ENCODE peak calls at places on chromosomes 2 and 18, in six cellular contexts. One of them, this sample, is unnamed.

GRCh38 chr2:71154798-71155197 is 24.4 kb downstream of the MPHOSPH10 start:
- DNase-seq in WERI-Rb-1: peak; percentile 81
- DNase-seq in uterus: no peak
- DNase-seq in RWPE2: no peak
- DNase-seq in stomach: no peak
- DNase-seq in SJSA1: no peak
- DNase-seq in this sample: no peak

GRCh38 chr2:127448526-127448925 is 30.3 kb downstream of the PROC start:
- DNase-seq in WERI-Rb-1: no peak
- DNase-seq in uterus: no peak
- DNase-seq in RWPE2: no peak
- DNase-seq in stomach: no peak
- DNase-seq in SJSA1: no peak
- DNase-seq in this sample: no peak

GRCh38 chr2:21034156-21034971 is 9.5 kb downstream of the APOB start:
- DNase-seq in WERI-Rb-1: no peak
- DNase-seq in uterus: no peak
- DNase-seq in RWPE2: no peak
- DNase-seq in stomach: no peak
- DNase-seq in SJSA1: no peak
- DNase-seq in this sample: no peak

GRCh38 chr2:20183373-20183772 is 41.6 kb downstream of the SDC1 start:
- DNase-seq in WERI-Rb-1: no peak
- DNase-seq in uterus: no peak
- DNase-seq in RWPE2: no peak
- DNase-seq in stomach: no peak
- DNase-seq in SJSA1: no peak
- DNase-seq in this sample: no peak

GRCh38 chr18:30139631-30140287 is 902.8 kb downstream of the DSC3 start:
- DNase-seq in WERI-Rb-1: no peak
- DNase-seq in uterus: no peak
- DNase-seq in RWPE2: no peak
- DNase-seq in stomach: no peak
- DNase-seq in SJSA1: no peak
- DNase-seq in this sample: no peak

GRCh38 chr2:30847841-30848240 is 40.6 kb upstream of the CAPN13 start:
- DNase-seq in WERI-Rb-1: no peak
- DNase-seq in uterus: no peak
- DNase-seq in RWPE2: no peak
- DNase-seq in stomach: no peak
- DNase-seq in SJSA1: no peak
- DNase-seq in this sample: no peak

GRCh38 chr2:59025157-59025757 is 784.1 kb upstream of the FANCL start:
- DNase-seq in WERI-Rb-1: peak; percentile 65
- DNase-seq in uterus: no peak
- DNase-seq in RWPE2: no peak
- DNase-seq in stomach: peak; percentile 27
- DNase-seq in SJSA1: peak; percentile 43
- DNase-seq in this sample: peak; percentile 13

GRCh38 chr2:119407430-119408220 is 24.0 kb upstream of the TMEM37 start:
- DNase-seq in WERI-Rb-1: peak; percentile 56
- DNase-seq in uterus: no peak
- DNase-seq in RWPE2: no peak
- DNase-seq in stomach: peak; percentile 58
- DNase-seq in SJSA1: no peak
- DNase-seq in this sample: no peak

GRCh38 chr2:54575379-54575888 is 119.3 kb downstream of the SPTBN1 start:
- DNase-seq in WERI-Rb-1: no peak
- DNase-seq in uterus: no peak
- DNase-seq in RWPE2: peak; percentile 76
- DNase-seq in stomach: no peak
- DNase-seq in SJSA1: no peak
- DNase-seq in this sample: no peak

GRCh38 chr2:189261431-189261841 is 81.9 kb upstream of the COL5A2 start:
- DNase-seq in WERI-Rb-1: no peak
- DNase-seq in uterus: no peak
- DNase-seq in RWPE2: no peak
- DNase-seq in stomach: no peak
- DNase-seq in SJSA1: no peak
- DNase-seq in this sample: no peak

GRCh38 chr2:42047488-42048317 is at the start of gene PKDCC:
- DNase-seq in WERI-Rb-1: peak; percentile 75
- DNase-seq in uterus: peak; percentile 89
- DNase-seq in RWPE2: no peak
- DNase-seq in stomach: peak; percentile 77
- DNase-seq in SJSA1: peak; percentile 84
- DNase-seq in this sample: no peak

GRCh38 chr2:95728878-95729511 is 137.2 kb downstream of the TRIM43 start:
- DNase-seq in WERI-Rb-1: peak; percentile 81
- DNase-seq in uterus: peak; percentile 64
- DNase-seq in RWPE2: no peak
- DNase-seq in stomach: peak; percentile 75
- DNase-seq in SJSA1: peak; percentile 66
- DNase-seq in this sample: no peak

GRCh38 chr2:47016172-47016913 is 100.7 kb upstream of the MCFD2 start:
- DNase-seq in WERI-Rb-1: peak; percentile 91
- DNase-seq in uterus: no peak
- DNase-seq in RWPE2: no peak
- DNase-seq in stomach: no peak
- DNase-seq in SJSA1: no peak
- DNase-seq in this sample: no peak

GRCh38 chr2:183665976-183666375 is 541.7 kb downstream of the NUP35 start:
- DNase-seq in WERI-Rb-1: no peak
- DNase-seq in uterus: no peak
- DNase-seq in RWPE2: no peak
- DNase-seq in stomach: no peak
- DNase-seq in SJSA1: no peak
- DNase-seq in this sample: no peak

GRCh38 chr2:26724004-26724750 is 31.7 kb downstream of the KCNK3 start:
- DNase-seq in WERI-Rb-1: no peak
- DNase-seq in uterus: peak; percentile 51
- DNase-seq in RWPE2: no peak
- DNase-seq in stomach: peak; percentile 32
- DNase-seq in SJSA1: no peak
- DNase-seq in this sample: no peak

GRCh38 chr2:144382848-144383247 is 137.1 kb downstream of the ZEB2 start:
- DNase-seq in WERI-Rb-1: no peak
- DNase-seq in uterus: no peak
- DNase-seq in RWPE2: no peak
- DNase-seq in stomach: no peak
- DNase-seq in SJSA1: no peak
- DNase-seq in this sample: peak; percentile 47

GRCh38 chr2:141554810-141555209 is 576.0 kb downstream of the LRP1B start:
- DNase-seq in WERI-Rb-1: peak; percentile 34
- DNase-seq in uterus: no peak
- DNase-seq in RWPE2: no peak
- DNase-seq in stomach: no peak
- DNase-seq in SJSA1: no peak
- DNase-seq in this sample: no peak

GRCh38 chr18:24601624-24602023 is 141.2 kb downstream of the HRH4 start:
- DNase-seq in WERI-Rb-1: no peak
- DNase-seq in uterus: no peak
- DNase-seq in RWPE2: no peak
- DNase-seq in stomach: no peak
- DNase-seq in SJSA1: no peak
- DNase-seq in this sample: no peak

GRCh38 chr2:159262904-159263303 is 23.6 kb downstream of the WDSUB1 start:
- DNase-seq in WERI-Rb-1: no peak
- DNase-seq in uterus: no peak
- DNase-seq in RWPE2: no peak
- DNase-seq in stomach: no peak
- DNase-seq in SJSA1: no peak
- DNase-seq in this sample: no peak

GRCh38 chr2:201200345-201200744 is 17.4 kb downstream of the CASP10 start:
- DNase-seq in WERI-Rb-1: no peak
- DNase-seq in uterus: no peak
- DNase-seq in RWPE2: no peak
- DNase-seq in stomach: no peak
- DNase-seq in SJSA1: no peak
- DNase-seq in this sample: no peak

GRCh38 chr2:102621630-102622029 is 2.3 kb downstream of the SLC9A2 start:
- DNase-seq in WERI-Rb-1: no peak
- DNase-seq in uterus: no peak
- DNase-seq in RWPE2: no peak
- DNase-seq in stomach: no peak
- DNase-seq in SJSA1: no peak
- DNase-seq in this sample: no peak

GRCh38 chr18:25164211-25164836 is 187.6 kb downstream of the ZNF521 start:
- DNase-seq in WERI-Rb-1: no peak
- DNase-seq in uterus: no peak
- DNase-seq in RWPE2: no peak
- DNase-seq in stomach: no peak
- DNase-seq in SJSA1: no peak
- DNase-seq in this sample: no peak

GRCh38 chr2:118077636-118078247 is 10.5 kb upstream of the INSIG2 start:
- DNase-seq in WERI-Rb-1: no peak
- DNase-seq in uterus: no peak
- DNase-seq in RWPE2: no peak
- DNase-seq in stomach: no peak
- DNase-seq in SJSA1: no peak
- DNase-seq in this sample: no peak

GRCh38 chr2:215713393-215713792 is 277.5 kb upstream of the FN1 start:
- DNase-seq in WERI-Rb-1: no peak
- DNase-seq in uterus: no peak
- DNase-seq in RWPE2: no peak
- DNase-seq in stomach: no peak
- DNase-seq in SJSA1: no peak
- DNase-seq in this sample: no peak

GRCh38 chr2:136118819-136119716 is 1.1 kb upstream of the CXCR4 start:
- DNase-seq in WERI-Rb-1: peak; percentile 66
- DNase-seq in uterus: no peak
- DNase-seq in RWPE2: no peak
- DNase-seq in stomach: peak; percentile 64
- DNase-seq in SJSA1: no peak
- DNase-seq in this sample: peak; percentile 91

GRCh38 chr2:145755019-145755837 is 1235.3 kb upstream of the ZEB2 start:
- DNase-seq in WERI-Rb-1: no peak
- DNase-seq in uterus: no peak
- DNase-seq in RWPE2: no peak
- DNase-seq in stomach: no peak
- DNase-seq in SJSA1: no peak
- DNase-seq in this sample: no peak

GRCh38 chr2:7517122-7517487 is 599.9 kb downstream of the RNF144A start:
- DNase-seq in WERI-Rb-1: no peak
- DNase-seq in uterus: no peak
- DNase-seq in RWPE2: no peak
- DNase-seq in stomach: no peak
- DNase-seq in SJSA1: no peak
- DNase-seq in this sample: peak; percentile 38

GRCh38 chr2:226536410-226536809 is 263.2 kb downstream of the IRS1 start:
- DNase-seq in WERI-Rb-1: no peak
- DNase-seq in uterus: no peak
- DNase-seq in RWPE2: no peak
- DNase-seq in stomach: no peak
- DNase-seq in SJSA1: no peak
- DNase-seq in this sample: no peak

GRCh38 chr18:7902399-7902839 is 335.3 kb downstream of the PTPRM start:
- DNase-seq in WERI-Rb-1: no peak
- DNase-seq in uterus: peak; percentile 52
- DNase-seq in RWPE2: no peak
- DNase-seq in stomach: no peak
- DNase-seq in SJSA1: peak; percentile 76
- DNase-seq in this sample: no peak

GRCh38 chr2:78999410-78999809 is 26.1 kb upstream of the REG3G start:
- DNase-seq in WERI-Rb-1: no peak
- DNase-seq in uterus: no peak
- DNase-seq in RWPE2: no peak
- DNase-seq in stomach: no peak
- DNase-seq in SJSA1: no peak
- DNase-seq in this sample: no peak

GRCh38 chr2:9970386-9971044 is 19.0 kb downstream of the GRHL1 start:
- DNase-seq in WERI-Rb-1: peak; percentile 69
- DNase-seq in uterus: no peak
- DNase-seq in RWPE2: no peak
- DNase-seq in stomach: no peak
- DNase-seq in SJSA1: no peak
- DNase-seq in this sample: no peak

GRCh38 chr18:48954837-48955527 is 4.2 kb upstream of the SMAD7 start:
- DNase-seq in WERI-Rb-1: no peak
- DNase-seq in uterus: no peak
- DNase-seq in RWPE2: no peak
- DNase-seq in stomach: no peak
- DNase-seq in SJSA1: no peak
- DNase-seq in this sample: no peak
- H3K27ac ChIP-seq in WERI-Rb-1: no peak overlapping the region
- H3K27ac ChIP-seq in uterus: peak overlapping the region; percentile 94
- H3K27ac ChIP-seq in RWPE2: peak overlapping the region; percentile 98
- H3K27ac ChIP-seq in stomach: peak overlapping the region; percentile 88
- H3K27ac ChIP-seq in SJSA1: peak overlapping the region; percentile 83
- H3K27ac ChIP-seq in this sample: no peak overlapping the region

DNA sequence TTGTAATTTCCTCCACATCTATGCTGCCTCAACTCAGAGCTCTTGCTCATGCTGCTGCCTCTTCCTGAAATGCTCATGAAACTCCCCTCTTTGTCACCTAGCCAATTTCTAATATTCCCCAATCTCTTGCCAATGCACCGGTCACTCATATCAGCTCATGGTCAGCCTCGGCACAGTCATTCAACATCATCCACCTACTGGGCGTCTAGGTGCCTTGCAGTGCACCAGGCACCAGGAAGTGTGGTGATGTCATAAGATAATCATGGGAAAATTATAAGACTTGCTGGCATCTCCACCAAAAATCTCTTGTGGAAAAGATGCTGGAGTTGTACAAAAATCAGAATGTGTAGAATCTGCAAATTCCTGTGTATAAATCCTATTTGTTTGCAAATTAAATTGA is 52.6 kb upstream of the RAB27B start:
- DNase-seq in WERI-Rb-1: no peak
- DNase-seq in uterus: no peak
- DNase-seq in RWPE2: no peak
- DNase-seq in stomach: peak; percentile 40
- DNase-seq in SJSA1: peak; percentile 59
- DNase-seq in this sample: no peak
- H3K27ac ChIP-seq in WERI-Rb-1: no peak overlapping the region
- H3K27ac ChIP-seq in uterus: no peak overlapping the region
- H3K27ac ChIP-seq in RWPE2: peak overlapping the region; percentile 93
- H3K27ac ChIP-seq in stomach: peak overlapping the region; percentile 75
- H3K27ac ChIP-seq in SJSA1: peak overlapping the region; percentile 96
- H3K27ac ChIP-seq in this sample: no peak overlapping the region

GRCh38 chr2:33032245-33032644 is 85.5 kb downstream of the LTBP1 start:
- DNase-seq in WERI-Rb-1: no peak
- DNase-seq in uterus: no peak
- DNase-seq in RWPE2: no peak
- DNase-seq in stomach: no peak
- DNase-seq in SJSA1: no peak
- DNase-seq in this sample: no peak
- H3K27ac ChIP-seq in WERI-Rb-1: no peak overlapping the region
- H3K27ac ChIP-seq in uterus: no peak overlapping the region
- H3K27ac ChIP-seq in RWPE2: no peak overlapping the region
- H3K27ac ChIP-seq in stomach: no peak overlapping the region
- H3K27ac ChIP-seq in SJSA1: no peak overlapping the region
- H3K27ac ChIP-seq in this sample: no peak overlapping the region

DNA sequence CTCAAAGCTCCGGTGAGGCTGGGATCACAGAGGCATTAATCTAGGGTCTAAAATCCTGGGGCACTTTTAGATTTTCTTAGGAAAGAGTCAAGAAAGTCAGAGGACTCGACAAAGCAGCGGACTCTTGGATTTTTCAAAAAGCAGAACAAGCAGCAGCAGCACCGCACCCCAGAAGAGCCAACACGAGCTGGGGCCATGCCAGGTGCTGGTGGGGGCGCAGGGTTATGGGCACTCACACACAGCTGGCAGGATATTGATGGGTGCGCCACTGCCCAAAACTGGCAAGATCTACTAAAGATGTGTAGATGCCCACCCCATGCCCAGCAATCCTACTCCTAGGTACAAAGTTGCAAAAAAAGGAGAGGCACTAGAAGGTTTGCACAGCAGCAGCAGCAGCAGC is 33.9 kb upstream of the SEMA4C start:
- DNase-seq in WERI-Rb-1: no peak
- DNase-seq in uterus: no peak
- DNase-seq in RWPE2: no peak
- DNase-seq in stomach: no peak
- DNase-seq in SJSA1: no peak
- DNase-seq in this sample: no peak
- H3K27ac ChIP-seq in WERI-Rb-1: no peak overlapping the region
- H3K27ac ChIP-seq in uterus: no peak overlapping the region
- H3K27ac ChIP-seq in RWPE2: no peak overlapping the region
- H3K27ac ChIP-seq in stomach: no peak overlapping the region
- H3K27ac ChIP-seq in SJSA1: no peak overlapping the region
- H3K27ac ChIP-seq in this sample: no peak overlapping the region

This sample was measured in CD8-positive, alpha-beta T cell.